ENCODE peak calls at places on chromosomes 12 and 14, in ten cellular contexts. A is IMR-90; E is naive thymus-derived CD4-positive, alpha-beta T cell; K is uterus; H is sigmoid colon; P is stomach; W is mucosa of descending colon; S is fibroblast of lung; C is CD8-positive, alpha-beta memory T cell; N is adipocyte. Z is an unnamed sample.

GRCh38 chr12:116533343-116534248 is 25.6 kb upstream of the MAP1LC3B2 start:
- DNase-seq in N (peak; percentile 83), H (peak; percentile 93), C (peak; percentile 53), E (peak; percentile 78), K (peak; percentile 94), W (peak; percentile 87), A (peak; percentile 83), S (peak; percentile 83), P (peak; percentile 79), Z (peak; percentile 80)

GRCh38 chr12:93699271-93700141 is 22.3 kb downstream of the CRADD start:
- DNase-seq in P (no peak), A (peak; percentile 93), E (no peak), H (no peak), K (no peak), N (peak; percentile 79), S (peak; percentile 95), W (no peak), C (no peak), Z (no peak)

GRCh38 chr12:71092290-71092689 is 65.5 kb downstream of the TSPAN8 start:
- DNase-seq in N (no peak), S (peak; percentile 44), C (no peak), A (peak; percentile 0), K (no peak), E (no peak), P (no peak), H (no peak), W (no peak), Z (no peak)

GRCh38 chr14:99519347-99519881 is 38.2 kb downstream of the CCNK start:
- DNase-seq in C (no peak), W (no peak), H (no peak), S (no peak), A (no peak), N (no peak), K (peak; percentile 22), P (no peak), E (no peak), Z (no peak)

GRCh38 chr14:96187216-96188050 is 17.2 kb upstream of the BDKRB2 start:
- DNase-seq in S (peak; percentile 84), H (no peak), P (no peak), E (no peak), N (peak; percentile 6), C (no peak), K (no peak), A (peak; percentile 64), W (no peak), Z (no peak)

GRCh38 chr12:112198120-112198733 is 72.9 kb downstream of the TRAFD1 start:
- DNase-seq in W (peak; percentile 63), C (peak; percentile 14), S (peak; percentile 42), H (no peak), P (peak; percentile 46), A (peak; percentile 51), E (peak; percentile 31), K (no peak), N (peak; percentile 77), Z (no peak)

GRCh38 chr12:26374934-26375333 is 179.6 kb downstream of the SSPN start:
- DNase-seq in N (peak; percentile 19), E (no peak), A (peak; percentile 52), P (no peak), S (peak; percentile 50), K (no peak), W (no peak), H (no peak), C (no peak), Z (no peak)

GRCh38 chr14:98926151-98926550 is 345.8 kb downstream of the BCL11B start:
- DNase-seq in C (no peak), E (peak; percentile 66), N (no peak), W (no peak), A (no peak), P (no peak), H (peak; percentile 13), S (no peak), K (no peak), Z (no peak)

GRCh38 chr12:110179291-110179690 is 55.1 kb downstream of the IFT81 start:
- DNase-seq in S (peak; percentile 72), E (no peak), P (no peak), A (peak; percentile 69), H (no peak), W (no peak), N (peak; percentile 58), C (no peak), K (no peak), Z (no peak)

GRCh38 chr14:61588419-61588901 is 106.9 kb upstream of the HIF1A start:
- DNase-seq in K (no peak), N (peak; percentile 77), A (peak; percentile 80), E (no peak), S (peak; percentile 71), P (peak; percentile 47), C (no peak), W (no peak), H (no peak), Z (no peak)

GRCh38 chr14:67944605-67945004 is 125.0 kb downstream of the RAD51B start:
- DNase-seq in S (peak; percentile 29), P (no peak), H (no peak), K (no peak), E (no peak), A (no peak), N (no peak), W (no peak), C (no peak), Z (no peak)

GRCh38 chr12:86777335-86777734 is 521.1 kb upstream of the MGAT4C start:
- DNase-seq in K (no peak), C (no peak), A (no peak), P (no peak), E (no peak), N (no peak), S (peak; percentile 41), W (no peak), H (no peak), Z (no peak)

GRCh38 chr14:32757568-32757967 is 181.1 kb upstream of the NPAS3 start:
- DNase-seq in P (no peak), N (no peak), A (no peak), W (no peak), H (no peak), C (no peak), E (no peak), S (peak; percentile 50), K (no peak), Z (no peak)

GRCh38 chr14:52061380-52061779 is 7.5 kb downstream of the NID2 start:
- DNase-seq in K (no peak), P (no peak), A (no peak), C (no peak), E (no peak), S (no peak), H (peak; percentile 74), N (no peak), W (no peak), Z (no peak)

GRCh38 chr12:80634903-80635302 is 72.5 kb upstream of the MYF6 start:
- DNase-seq in P (no peak), A (no peak), K (no peak), N (no peak), H (peak; percentile 51), E (no peak), S (no peak), C (no peak), W (no peak), Z (no peak)

GRCh38 chr14:32681598-32681997 is 257.1 kb upstream of the NPAS3 start:
- DNase-seq in W (no peak), S (no peak), A (no peak), E (no peak), C (no peak), P (no peak), K (no peak), N (no peak), H (no peak), Z (no peak)

GRCh38 chr12:101110856-101111255 is 99.2 kb downstream of the SLC5A8 start:
- DNase-seq in H (no peak), S (no peak), E (no peak), K (no peak), N (no peak), W (no peak), A (no peak), C (no peak), P (no peak), Z (no peak)

GRCh38 chr12:124174949-124175348 is 119.9 kb upstream of the RFLNA start:
- DNase-seq in K (no peak), A (no peak), E (no peak), W (no peak), N (peak; percentile 41), C (no peak), S (no peak), H (no peak), P (no peak), Z (no peak)

DNA sequence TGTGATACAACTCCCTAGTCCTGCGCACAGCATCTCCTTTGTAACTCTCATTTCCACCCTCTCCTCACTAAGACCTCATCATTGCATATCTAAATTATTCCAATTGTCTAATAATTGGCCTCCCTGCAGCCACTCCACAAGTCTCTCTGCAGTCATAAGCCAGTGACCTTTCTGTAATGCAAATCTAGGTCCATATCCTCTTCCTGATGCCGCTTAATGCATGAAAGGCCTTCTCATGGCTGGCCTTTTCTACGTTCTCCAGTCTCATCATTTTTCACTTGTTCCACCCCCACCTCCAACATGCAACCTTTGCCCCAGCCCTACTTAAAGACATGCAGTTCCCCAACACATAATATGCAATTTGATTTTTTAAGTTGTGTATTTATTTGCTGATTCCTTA is 96.0 kb downstream of the RPAP3 start:
- DNase-seq in P (no peak), S (no peak), E (no peak), W (no peak), C (no peak), A (no peak), H (no peak), K (no peak), N (no peak), Z (no peak)
- H3K9me3 ChIP-seq in P (no peaks in the 10 kb centered on the region), S (no peaks in the 10 kb centered on the region), E (peaks cover 26% of the 10 kb centered on the region), W (peaks cover 22% of the 10 kb centered on the region), C (no peaks in the 10 kb centered on the region), A (peaks cover 8% of the 10 kb centered on the region), H (no peaks in the 10 kb centered on the region), K (no peaks in the 10 kb centered on the region), N (peaks cover 19% of the 10 kb centered on the region), Z (no peaks in the 10 kb centered on the region)

GRCh38 chr14:53306267-53306721 is 153.2 kb upstream of the DDHD1 start:
- DNase-seq in C (no peak), S (peak; percentile 88), A (peak; percentile 69), K (peak; percentile 84), N (peak; percentile 76), H (peak; percentile 73), W (peak; percentile 30), E (peak; percentile 42), P (peak; percentile 34), Z (peak; percentile 57)
- H3K4me3 ChIP-seq in C (peak overlapping the region; percentile 20), S (peak overlapping the region; percentile 84), A (peak overlapping the region; percentile 56), K (peak overlapping the region; percentile 18), N (peak overlapping the region; percentile 81), H (peak overlapping the region; percentile 40), W (no peak overlapping the region), E (peak overlapping the region; percentile 46), P (peak overlapping the region; percentile 30), Z (peak overlapping the region; percentile 59)

DNA sequence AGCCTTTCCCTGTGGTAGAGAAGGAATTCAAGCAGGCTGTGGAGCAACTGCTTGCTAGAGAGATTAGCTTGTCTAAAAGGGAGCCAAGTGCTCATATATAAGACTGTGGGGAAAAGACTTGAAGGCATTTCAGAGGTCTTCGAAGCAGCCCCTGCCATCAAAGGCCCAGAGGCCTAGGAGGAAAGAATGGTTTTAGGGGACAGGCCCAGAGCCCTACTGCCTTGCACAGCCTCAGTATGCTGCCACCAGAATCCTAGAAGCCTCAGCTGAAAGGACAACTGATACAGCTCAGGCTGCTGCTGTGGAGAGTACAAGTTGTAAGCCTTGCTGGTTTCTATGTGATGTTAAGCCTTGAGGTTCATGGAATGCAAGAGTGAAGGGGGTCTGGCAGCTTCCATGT is 109.9 kb downstream of the DERA start:
- DNase-seq in C (no peak), K (no peak), S (no peak), N (no peak), A (no peak), H (no peak), W (no peak), E (no peak), P (no peak), Z (no peak)
- H3K9me3 ChIP-seq in C (no peaks in the 10 kb centered on the region), K (no peaks in the 10 kb centered on the region), S (no peaks in the 10 kb centered on the region), N (no peaks in the 10 kb centered on the region), A (no peaks in the 10 kb centered on the region), H (no peaks in the 10 kb centered on the region), W (peaks cover 2% of the 10 kb centered on the region), E (peaks cover 17% of the 10 kb centered on the region), P (no peaks in the 10 kb centered on the region), Z (no peaks in the 10 kb centered on the region)

GRCh38 chr14:64726585-64726890 is 22.3 kb downstream of the PLEKHG3 start:
- DNase-seq in P (peak; percentile 62), A (peak; percentile 60), N (peak; percentile 12), W (peak; percentile 90), C (no peak), S (peak; percentile 77), E (no peak), K (peak; percentile 59), H (peak; percentile 62), Z (no peak)
- H3K4me3 ChIP-seq in P (no peak overlapping the region), A (no peak overlapping the region), N (no peak overlapping the region), W (no peak overlapping the region), C (no peak overlapping the region), S (no peak overlapping the region), E (no peak overlapping the region), K (no peak overlapping the region), H (no peak overlapping the region), Z (no peak overlapping the region)

Z was measured in psoas muscle.